ENCODE peak calls at places on chromosomes 1 and 21, in five cellular contexts. A is stomach, K is cardiac fibroblast, I is AG04450, O is colonic mucosa. D is an unnamed sample.

GRCh38 chr21:44943686-44944550 is 4.1 kb downstream of the SLX9 start:
- DNase-seq in I (no peak), K (no peak), A (no peak), O (no peak), D (no peak)

GRCh38 chr1:226293553-226293920 is 15.4 kb downstream of the LIN9 start:
- DNase-seq in O (peak), I (no peak), K (no peak), A (no peak), D (no peak)

GRCh38 chr1:230153655-230154296 is 86.7 kb downstream of the GALNT2 start:
- DNase-seq in O (no peak), A (no peak), K (peak), I (no peak), D (no peak)

GRCh38 chr1:27873671-27874384 is 1.5 kb downstream of the THEMIS2 start:
- DNase-seq in I (no peak), O (no peak), A (no peak), K (no peak), D (no peak)

GRCh38 chr1:7975212-7975865 is 13.8 kb downstream of the PARK7 start:
- DNase-seq in A (peak), K (peak), I (peak), O (peak), D (peak)

GRCh38 chr1:41492341-41492848 is 7.9 kb upstream of the EDN2 start:
- DNase-seq in K (no peak), O (no peak), I (no peak), A (no peak), D (peak)

GRCh38 chr1:7533006-7533405 is 238.1 kb upstream of the VAMP3 start:
- DNase-seq in A (no peak), O (no peak), K (no peak), I (no peak), D (no peak)

GRCh38 chr21:45372732-45373355 is 32.1 kb upstream of the COL18A1 start:
- DNase-seq in I (no peak), O (no peak), A (no peak), K (no peak), D (peak)

GRCh38 chr1:59814180-59814900 is 409 bp upstream of the HOOK1 start:
- DNase-seq in K (no peak), I (no peak), A (peak), O (peak), D (peak)

GRCh38 chr1:17251699-17252376 is 2.9 kb downstream of the PADI3 start:
- DNase-seq in A (no peak), K (no peak), O (no peak), I (no peak), D (peak)

GRCh38 chr1:30404341-30404740 is 319.0 kb downstream of the MATN1 start:
- DNase-seq in I (no peak), A (peak), K (no peak), O (no peak), D (no peak)

GRCh38 chr21:25541042-25541441 is 66.2 kb downstream of the MRPL39 start:
- DNase-seq in A (no peak), O (no peak), K (no peak), I (no peak), D (no peak)

GRCh38 chr1:61568460-61569211 is 156.3 kb downstream of the TM2D1 start:
- DNase-seq in O (no peak), K (no peak), A (no peak), I (no peak), D (no peak)

GRCh38 chr1:50329332-50329932 is 93.8 kb downstream of the DMRTA2 start:
- DNase-seq in I (no peak), K (no peak), A (no peak), O (peak), D (peak)

GRCh38 chr1:101506541-101507164 is 269.8 kb downstream of the S1PR1 start:
- DNase-seq in A (no peak), I (no peak), O (peak), K (peak), D (peak)

GRCh38 chr1:188709146-188709545 is 1768.5 kb downstream of the BRINP3 start:
- DNase-seq in A (no peak), K (peak), I (no peak), O (no peak), D (no peak)

GRCh38 chr21:33393348-33393747 is 9.9 kb upstream of the IFNGR2 start:
- DNase-seq in A (no peak), I (no peak), K (no peak), O (no peak), D (no peak)

GRCh38 chr1:25619101-25619890 is 2.7 kb downstream of the MAN1C1 start:
- DNase-seq in A (no peak), I (no peak), O (peak), K (peak), D (peak)

GRCh38 chr1:92326681-92327080 is 27.8 kb downstream of the RPAP2 start:
- DNase-seq in A (no peak), O (no peak), K (no peak), I (no peak), D (peak)

GRCh38 chr1:163066168-163066567 is 3.0 kb upstream of the RGS4 start:
- DNase-seq in I (no peak), K (no peak), A (no peak), O (no peak), D (no peak)

GRCh38 chr21:25997788-25998611 is 172.6 kb downstream of the APP start:
- DNase-seq in O (peak), A (peak), I (no peak), K (no peak), D (peak)

GRCh38 chr1:59061876-59062275 is 235.0 kb upstream of the FGGY start:
- DNase-seq in K (peak), A (no peak), I (peak), O (peak), D (no peak)

GRCh38 chr1:31760422-31760900 is 3.7 kb downstream of the ADGRB2 start:
- DNase-seq in I (no peak), O (no peak), K (no peak), A (no peak), D (no peak)

GRCh38 chr1:83931658-83932253 is 67.2 kb downstream of the TTLL7 start:
- DNase-seq in I (no peak), O (peak), A (no peak), K (peak), D (peak)

GRCh38 chr1:15167386-15167785 is 13.8 kb downstream of the TMEM51 start:
- DNase-seq in K (no peak), I (peak), A (no peak), O (no peak), D (no peak)

GRCh38 chr1:228842094-228842775 is 107.0 kb downstream of the RHOU start:
- DNase-seq in K (peak), A (no peak), O (no peak), I (peak), D (peak)

GRCh38 chr1:15123925-15124324 is 29.6 kb upstream of the TMEM51 start:
- DNase-seq in I (no peak), K (no peak), O (no peak), A (no peak), D (no peak)

GRCh38 chr1:115170972-115171392 is 81.7 kb upstream of the TSPAN2 start:
- DNase-seq in O (no peak), A (no peak), K (peak), I (no peak), D (no peak)

GRCh38 chr1:50342525-50342924 is 80.7 kb downstream of the DMRTA2 start:
- DNase-seq in O (no peak), A (no peak), I (no peak), K (no peak), D (no peak)

GRCh38 chr1:61623852-61624251 is 101.1 kb downstream of the TM2D1 start:
- DNase-seq in O (no peak), K (no peak), A (no peak), I (no peak), D (no peak)

GRCh38 chr1:161884475-161884874 is 118.4 kb downstream of the ATF6 start:
- DNase-seq in A (no peak), I (no peak), O (no peak), K (peak), D (no peak)

GRCh38 chr1:43866201-43866600 is 67.4 kb upstream of the ARTN start:
- DNase-seq in I (no peak), K (no peak), A (no peak), O (no peak), D (no peak)

GRCh38 chr21:16509466-16509865 is 779.7 kb downstream of the USP25 start:
- DNase-seq in K (peak), I (no peak), O (no peak), A (no peak), D (no peak)

GRCh38 chr1:46278807-46279206 is 24.6 kb downstream of the LRRC41 start:
- DNase-seq in I (no peak), K (peak), A (no peak), O (no peak), D (no peak)

GRCh38 chr1:243970077-243970476 is 81.0 kb upstream of the ZBTB18 start:
- DNase-seq in K (no peak), I (no peak), A (no peak), O (no peak), D (no peak)

GRCh38 chr1:54234284-54234683 is 34.3 kb downstream of the MRPL37 start:
- DNase-seq in K (no peak), O (no peak), A (no peak), I (no peak), D (no peak)

GRCh38 chr21:29318354-29318753 is 19.6 kb downstream of the BACH1 start:
- DNase-seq in K (peak), A (no peak), O (no peak), I (no peak), D (peak)

GRCh38 chr1:150874455-150875196 is 1.8 kb downstream of the ARNT start:
- DNase-seq in I (no peak), O (no peak), K (peak), A (no peak), D (no peak)

GRCh38 chr21:25296239-25296638 is 311.0 kb downstream of the MRPL39 start:
- DNase-seq in A (no peak), K (peak), I (no peak), O (no peak), D (no peak)

GRCh38 chr1:205580140-205580922 is 51.5 kb downstream of the ELK4 start:
- DNase-seq in O (peak), A (peak), I (no peak), K (no peak), D (no peak)

DNA sequence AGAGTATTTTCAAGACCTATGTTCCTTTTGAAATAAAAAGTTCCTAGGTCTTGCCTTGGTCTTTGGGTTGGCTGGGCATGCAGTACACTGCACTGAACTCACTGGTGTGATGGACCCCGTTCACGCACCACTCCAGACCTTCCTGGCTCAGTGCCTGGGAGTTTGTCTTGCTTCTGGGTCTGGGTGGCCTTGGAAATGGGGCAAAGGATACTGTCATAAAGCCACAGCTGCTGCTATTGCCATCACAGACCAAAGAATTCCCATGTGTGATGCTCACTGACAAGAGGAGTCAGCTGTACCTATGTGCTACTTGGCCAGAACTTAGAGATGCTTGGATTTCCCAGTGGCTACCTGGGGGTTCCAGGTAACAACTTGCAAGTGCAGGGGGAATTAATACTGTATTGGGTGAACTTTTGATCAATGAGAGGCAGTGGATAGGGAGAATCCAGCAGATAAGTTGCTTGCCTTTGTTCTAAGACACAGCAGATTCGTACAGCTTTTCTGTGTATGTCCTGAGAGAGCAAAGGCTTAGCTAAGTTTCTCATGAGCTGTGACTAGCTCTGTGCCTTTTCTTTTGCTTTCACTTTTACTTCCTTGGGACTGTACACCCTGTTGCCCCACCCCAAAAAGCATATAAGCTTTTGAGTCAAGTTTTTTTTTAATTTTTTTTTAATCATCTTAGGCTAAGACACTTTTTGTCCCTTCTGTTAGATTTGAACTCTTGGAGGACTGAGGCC is 115.3 kb downstream of the RUNX1 start:
- DNase-seq in I (no peak), K (no peak), A (no peak), O (no peak), D (no peak)
- TF ChIP-seq CTCF in I (no peak), K (no peak), A (no peak), O (no peak), D (no peak)

GRCh38 chr1:210303391-210303790 is 25.3 kb upstream of the HHAT start:
- DNase-seq in O (no peak), I (no peak), A (no peak), K (no peak), D (no peak)

GRCh38 chr1:210299501-210299900 is 29.2 kb upstream of the HHAT start:
- DNase-seq in O (no peak), A (no peak), I (no peak), K (no peak), D (no peak)

GRCh38 chr1:210302501-210302900 is 26.2 kb upstream of the HHAT start:
- DNase-seq in I (no peak), O (no peak), K (no peak), A (no peak), D (no peak)

GRCh38 chr1:210298936-210299335 is 29.8 kb upstream of the HHAT start:
- DNase-seq in I (no peak), O (no peak), A (no peak), K (no peak), D (no peak)

DNA sequence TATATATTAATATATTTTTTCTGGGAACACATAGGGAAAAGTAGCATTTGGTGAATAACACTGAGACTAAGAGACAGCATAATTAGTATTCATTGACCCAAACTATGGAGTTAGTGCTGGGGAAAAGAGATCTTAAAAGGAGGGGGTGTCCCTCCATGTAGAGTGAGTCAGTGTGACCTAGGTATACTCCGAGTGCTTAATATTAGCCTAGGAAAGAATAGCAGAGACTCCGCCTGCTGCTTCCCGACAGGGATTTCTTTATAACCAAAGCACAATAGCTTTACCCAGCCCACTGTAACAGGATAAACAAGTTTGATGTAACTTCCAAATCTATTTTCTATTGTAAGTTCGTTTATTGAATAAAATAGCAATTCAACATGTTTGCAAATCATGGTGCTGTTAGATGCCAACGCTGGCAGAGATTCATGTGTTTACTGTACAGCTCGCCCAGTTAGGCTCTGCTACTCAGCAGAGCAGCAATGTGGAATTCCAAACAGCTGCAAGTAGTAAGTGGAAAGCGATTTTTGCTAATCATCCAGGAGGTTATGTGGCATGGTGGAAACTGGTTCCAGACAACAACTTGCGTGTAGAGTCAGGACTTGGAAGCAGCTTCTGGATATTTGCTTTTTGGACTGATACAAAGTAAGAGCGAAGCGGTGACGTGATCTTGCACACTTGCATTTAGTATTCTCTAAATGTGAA is 27.3 kb upstream of the HHAT start:
- DNase-seq in K (no peak), A (no peak), O (no peak), I (peak), D (no peak)
- TF ChIP-seq CTCF in K (no peak), A (no peak), O (no peak), I (no peak), D (no peak)

DNA sequence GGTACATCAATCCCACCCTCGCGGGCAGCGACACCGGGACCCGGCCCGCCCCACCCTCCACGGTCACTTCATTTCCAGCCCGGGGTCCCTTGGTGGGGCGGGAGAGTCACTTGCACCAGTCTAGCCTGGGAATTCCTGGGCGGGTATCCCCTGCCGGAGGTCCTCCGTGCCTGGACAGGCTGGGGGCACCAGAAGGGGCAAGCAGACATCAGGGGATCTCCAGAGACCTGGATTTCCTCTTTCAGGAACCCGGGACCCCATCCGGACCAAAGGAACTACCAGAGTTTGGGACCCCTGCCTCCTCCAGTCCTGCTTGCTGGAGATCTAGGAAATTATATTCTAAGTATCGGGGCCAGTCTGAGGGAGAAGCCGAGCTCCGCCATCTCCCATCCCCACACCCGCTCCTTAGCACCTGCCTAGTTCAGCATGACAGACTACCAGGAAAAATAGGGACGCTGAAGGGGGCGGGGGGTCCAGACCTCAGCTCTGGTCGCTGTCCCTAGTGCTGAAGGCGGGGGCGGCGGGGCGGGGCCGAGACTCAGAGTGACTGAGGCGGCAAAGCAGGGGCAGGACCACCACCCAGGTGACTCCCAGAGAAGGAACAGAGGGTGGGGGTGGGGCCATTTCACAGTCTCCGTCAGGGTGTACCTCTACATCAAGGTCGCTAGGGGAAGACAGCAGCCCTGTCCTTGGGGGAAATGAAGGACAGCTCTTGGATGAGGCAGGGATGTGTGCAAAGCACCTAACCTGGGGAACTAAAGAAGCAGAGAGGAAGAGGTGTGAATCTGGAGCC is 829 bp downstream of the HCN3 start:
- DNase-seq in K (peak), A (peak), O (peak), I (no peak), D (peak)
- TF ChIP-seq CTCF in K (peak), A (no peak), O (peak), I (peak), D (peak)

GRCh38 chr1:109151591-109151990 is 37.7 kb downstream of the ELAPOR1 start:
- DNase-seq in O (no peak), K (no peak), I (no peak), A (no peak), D (no peak)

GRCh38 chr1:109152196-109152595 is 38.3 kb downstream of the ELAPOR1 start:
- DNase-seq in O (peak), I (no peak), K (no peak), A (peak), D (peak)

GRCh38 chr1:109148838-109149555 is 35.1 kb downstream of the ELAPOR1 start:
- DNase-seq in I (no peak), O (peak), K (no peak), A (no peak), D (no peak)

GRCh38 chr1:109151146-109151545 is 37.2 kb downstream of the ELAPOR1 start:
- DNase-seq in I (peak), K (peak), A (peak), O (peak), D (peak)

GRCh38 chr1:109149874-109150601 is 36.1 kb downstream of the ELAPOR1 start:
- DNase-seq in I (no peak), O (peak), A (no peak), K (no peak), D (no peak)
- TF ChIP-seq CTCF in I (no peak), O (no peak), A (no peak), K (no peak), D (no peak)

GRCh38 chr1:203173566-203173965 is 2.1 kb downstream of the MYBPH start:
- DNase-seq in O (no peak), I (no peak), K (no peak), A (no peak), D (no peak)
- TF ChIP-seq CTCF in O (no peak), I (no peak), K (no peak), A (no peak), D (no peak)

GRCh38 chr21:41475714-41476405 is 32.1 kb downstream of the TMPRSS2 start:
- DNase-seq in A (no peak), I (no peak), O (no peak), K (no peak), D (no peak)
- TF ChIP-seq CTCF in A (no peak), I (no peak), O (no peak), K (no peak), D (no peak)

GRCh38 chr1:236166041-236166440 is 23.7 kb downstream of the GPR137B start:
- DNase-seq in K (no peak), A (no peak), O (no peak), I (no peak), D (no peak)

GRCh38 chr1:236167154-236167553 is 24.8 kb downstream of the GPR137B start:
- DNase-seq in A (no peak), O (no peak), I (no peak), K (no peak), D (no peak)

GRCh38 chr1:236167578-236167977 is 25.2 kb downstream of the GPR137B start:
- DNase-seq in O (no peak), K (no peak), I (no peak), A (no peak), D (no peak)

GRCh38 chr1:236172041-236172579 is 29.8 kb downstream of the GPR137B start:
- DNase-seq in K (peak), O (no peak), A (no peak), I (no peak), D (no peak)

GRCh38 chr1:236168716-236169429 is 26.5 kb downstream of the GPR137B start:
- DNase-seq in A (peak), I (no peak), O (peak), K (peak), D (peak)
- TF ChIP-seq CTCF in A (no peak), I (no peak), O (peak), K (no peak), D (peak)

DNA sequence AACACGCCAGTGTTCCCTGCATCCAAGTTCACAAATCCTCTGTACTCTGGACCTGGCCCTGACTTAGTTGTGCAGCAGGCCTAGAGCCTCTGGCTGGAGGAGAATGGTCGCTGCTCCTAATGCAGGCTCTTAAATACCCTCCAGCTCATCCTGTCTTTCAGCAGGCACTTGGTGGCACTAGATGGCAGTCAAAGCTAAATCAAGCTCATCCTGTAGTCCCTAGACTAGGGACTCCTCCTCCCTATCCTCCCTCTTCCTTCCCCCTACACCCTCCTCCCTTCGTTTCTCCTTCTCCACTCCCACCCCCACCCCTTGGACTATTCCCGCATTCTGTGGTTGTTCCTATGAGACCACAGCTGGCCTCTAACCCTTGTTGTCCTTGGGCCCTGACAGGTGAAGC is 41.5 kb upstream of the MTR start:
- DNase-seq in A (no peak), K (peak), O (no peak), I (no peak), D (peak)
- TF ChIP-seq CTCF in A (no peak), K (no peak), O (no peak), I (peak), D (peak)

D was measured in Calu3.